ENCODE peak calls at places on chromosomes 6 and 20, in five cellular contexts. L is trophoblast cell, O is neuronal stem cell, V is H9, W is H1. Z is an unnamed sample.

GRCh38 chr20:49712918-49713778 is 530 bp downstream of the B4GALT5 start:
- DNase-seq in V (peak; percentile 41), W (peak; percentile 80), L (no peak), O (no peak), Z (peak; percentile 63)

GRCh38 chr6:163935158-163935762 is 520.7 kb downstream of the QKI start:
- DNase-seq in W (no peak), V (no peak), L (no peak), O (no peak), Z (no peak)

GRCh38 chr6:7267521-7268091 is 45.4 kb downstream of the SSR1 start:
- DNase-seq in V (no peak), O (no peak), W (no peak), L (no peak), Z (peak; percentile 89)

GRCh38 chr6:106421491-106421890 is 61.0 kb downstream of the CRYBG1 start:
- DNase-seq in W (no peak), O (no peak), L (no peak), V (no peak), Z (peak; percentile 22)

GRCh38 chr6:121647905-121648304 is 212.5 kb downstream of the GJA1 start:
- DNase-seq in O (no peak), W (no peak), V (no peak), L (no peak), Z (no peak)

GRCh38 chr6:5359413-5359812 is 98.1 kb downstream of the FARS2 start:
- DNase-seq in L (no peak), V (no peak), W (no peak), O (no peak), Z (no peak)

GRCh38 chr20:24698189-24698588 is 228.8 kb downstream of the SYNDIG1 start:
- DNase-seq in W (peak; percentile 35), O (no peak), V (peak; percentile 17), L (no peak), Z (no peak)

GRCh38 chr6:55443238-55444134 is 116.2 kb downstream of the GFRAL start:
- DNase-seq in L (no peak), O (no peak), W (no peak), V (no peak), Z (peak; percentile 41)

GRCh38 chr20:63292904-63293303 is at the start of gene COL20A1:
- DNase-seq in V (no peak), L (no peak), W (no peak), O (no peak), Z (no peak)
- H2BK12ac ChIP-seq in V (no peak within 1 kb of the TSS), L (no peak within 1 kb of the TSS), W (peak within 1 kb of the TSS; percentile 68), O (peak within 1 kb of the TSS; percentile 3), Z (no peak within 1 kb of the TSS)

DNA sequence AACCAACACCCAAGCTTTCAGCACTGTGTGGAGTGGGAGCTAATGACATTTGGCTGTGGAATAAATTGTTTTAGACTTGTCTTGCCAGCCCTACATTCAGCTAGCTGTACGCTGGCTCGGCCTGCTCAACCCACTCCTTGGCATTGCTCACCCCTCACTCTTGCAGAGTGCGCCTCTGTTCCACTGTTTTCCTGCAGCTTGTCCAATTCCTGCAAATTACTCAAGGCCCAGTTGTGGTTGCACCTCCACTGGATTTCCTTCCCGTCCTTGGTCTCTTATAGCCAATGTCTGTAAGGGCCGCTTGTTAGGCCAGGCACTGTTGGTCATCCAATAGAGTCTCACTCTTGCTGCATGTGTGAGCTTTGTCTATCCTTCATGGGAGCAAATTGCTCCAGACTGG is 289.2 kb upstream of the RNF24 start:
- DNase-seq in L (no peak), W (no peak), O (no peak), V (no peak), Z (no peak)
- H3K27ac ChIP-seq in L (no peak overlapping the region), W (no peak overlapping the region), O (no peak overlapping the region), V (no peak overlapping the region), Z (no peak overlapping the region)

GRCh38 chr20:46209930-46210671 is 92.0 kb downstream of the CD40 start:
- DNase-seq in O (no peak), W (no peak), V (no peak), L (no peak), Z (no peak)
- H2BK12ac ChIP-seq in O (no peak overlapping the region), W (peak overlapping the region; percentile 90), V (no peak overlapping the region), L (no peak overlapping the region), Z (no peak overlapping the region)

GRCh38 chr6:45477278-45477677 is 99.5 kb upstream of the SUPT3H start:
- DNase-seq in O (no peak), V (no peak), W (no peak), L (no peak), Z (no peak)
- H3K27ac ChIP-seq in O (no peak overlapping the region), V (no peak overlapping the region), W (no peak overlapping the region), L (no peak overlapping the region), Z (no peak overlapping the region)

GRCh38 chr6:41940759-41941279 is 789 bp downstream of the CCND3 start:
- DNase-seq in W (peak; percentile 74), O (no peak), V (peak; percentile 47), L (no peak), Z (peak; percentile 55)

GRCh38 chr6:41937881-41938574 is 3.6 kb downstream of the CCND3 start:
- DNase-seq in V (no peak), L (no peak), W (no peak), O (no peak), Z (no peak)

GRCh38 chr6:41939848-41940758 is 1.5 kb downstream of the CCND3 start:
- DNase-seq in W (peak; percentile 63), L (no peak), O (no peak), V (peak; percentile 54), Z (peak; percentile 64)

GRCh38 chr6:41938590-41938989 is 3.0 kb downstream of the CCND3 start:
- DNase-seq in V (no peak), W (no peak), O (no peak), L (no peak), Z (no peak)

GRCh38 chr6:41939091-41939847 is 2.3 kb downstream of the CCND3 start:
- DNase-seq in L (no peak), V (peak; percentile 81), O (peak; percentile 29), W (peak; percentile 69), Z (peak; percentile 81)
- H2BK12ac ChIP-seq in L (no peak overlapping the region), V (no peak overlapping the region), O (no peak overlapping the region), W (peak overlapping the region; percentile 99), Z (no peak overlapping the region)

GRCh38 chr6:91083226-91083625 is 496.4 kb upstream of the MAP3K7 start:
- DNase-seq in L (no peak), V (no peak), W (no peak), O (no peak), Z (no peak)

GRCh38 chr6:91079939-91080338 is 493.1 kb upstream of the MAP3K7 start:
- DNase-seq in O (no peak), W (no peak), V (no peak), L (no peak), Z (peak; percentile 36)

GRCh38 chr6:91082311-91082803 is 495.5 kb upstream of the MAP3K7 start:
- DNase-seq in L (no peak), W (peak; percentile 51), O (no peak), V (peak; percentile 44), Z (peak; percentile 50)

GRCh38 chr6:91081452-91082067 is 494.7 kb upstream of the MAP3K7 start:
- DNase-seq in L (no peak), V (no peak), O (peak; percentile 50), W (no peak), Z (peak; percentile 70)
- H3K27ac ChIP-seq in L (no peak overlapping the region), V (no peak overlapping the region), O (no peak overlapping the region), W (no peak overlapping the region), Z (no peak overlapping the region)

GRCh38 chr6:45920819-45921511 is 94.7 kb downstream of the CLIC5 start:
- DNase-seq in O (no peak), W (no peak), L (no peak), V (no peak), Z (no peak)
- H2BK12ac ChIP-seq in O (no peak overlapping the region), W (no peak overlapping the region), L (no peak overlapping the region), V (no peak overlapping the region), Z (no peak overlapping the region)

Z was measured in mesenchymal stem cell.